ENCODE peak calls at places on chromosomes 13 and 19, in six cellular contexts. F, B, U, D, P and Z are unnamed samples.

GRCh38 chr13:30477346-30478235 is 11.9 kb upstream of the HMGB1 start:
- DNase-seq in F (no peak), B (no peak), U (no peak), D (no peak), P (no peak), Z (no peak)

GRCh38 chr19:13825489-13826475 is 30.5 kb downstream of the ZSWIM4 start:
- DNase-seq in F (no peak), B (no peak), U (no peak), D (no peak), P (peak), Z (no peak)

GRCh38 chr13:106507560-106508274 is 27.7 kb downstream of the EFNB2 start:
- DNase-seq in F (peak), B (no peak), U (no peak), D (no peak), P (peak), Z (peak)

GRCh38 chr19:2015611-2015950 is at the start of gene BTBD2:
- DNase-seq in F (peak), B (peak), U (peak), D (no peak), P (no peak), Z (peak)

GRCh38 chr19:40808497-40808896 is 9.5 kb downstream of the EGLN2 start:
- DNase-seq in F (no peak), B (no peak), U (no peak), D (no peak), P (no peak), Z (no peak)

GRCh38 chr13:111844682-111845081 is 222.3 kb upstream of the SOX1 start:
- DNase-seq in F (no peak), B (no peak), U (no peak), D (no peak), P (no peak), Z (no peak)

GRCh38 chr19:2266183-2266993 is 10.2 kb upstream of the JSRP1 start:
- DNase-seq in F (peak), B (peak), U (peak), D (no peak), P (no peak), Z (peak)

GRCh38 chr19:37963190-37963947 is 56.4 kb downstream of the SIPA1L3 start:
- DNase-seq in F (peak), B (no peak), U (no peak), D (no peak), P (no peak), Z (no peak)

GRCh38 chr19:9883231-9883758 is 48.2 kb downstream of the PIN1 start:
- DNase-seq in F (no peak), B (no peak), U (peak), D (peak), P (no peak), Z (peak)

GRCh38 chr13:23020246-23020843 is 160.4 kb upstream of the SGCG start:
- DNase-seq in F (peak), B (peak), U (no peak), D (peak), P (peak), Z (peak)

GRCh38 chr19:6720369-6721112 is at the start of gene C3:
- DNase-seq in F (peak), B (no peak), U (no peak), D (no peak), P (no peak), Z (peak)

GRCh38 chr19:13920940-13921744 is 15.1 kb downstream of the CC2D1A start:
- DNase-seq in F (peak), B (no peak), U (no peak), D (peak), P (peak), Z (peak)

GRCh38 chr13:79810671-79811070 is 329.7 kb downstream of the NDFIP2 start:
- DNase-seq in F (peak), B (peak), U (no peak), D (no peak), P (peak), Z (peak)

GRCh38 chr13:108993346-108993745 is 363.9 kb downstream of the MYO16 start:
- DNase-seq in F (peak), B (no peak), U (no peak), D (no peak), P (no peak), Z (peak)

GRCh38 chr13:47146136-47146535 is 249.3 kb upstream of the HTR2A start:
- DNase-seq in F (peak), B (no peak), U (no peak), D (no peak), P (no peak), Z (no peak)

GRCh38 chr13:47853236-47853635 is 147.8 kb downstream of the SUCLA2 start:
- DNase-seq in F (peak), B (no peak), U (no peak), D (no peak), P (no peak), Z (peak)